ENCODE peak calls at places on chromosomes 11 and 22, in ten cellular contexts. One of them, this sample, is unnamed.

GRCh38 chr11:100647861-100648260 is 39.2 kb upstream of the ARHGAP42 start:
- DNase-seq in ACHN: no peak
- DNase-seq in left ventricle myocardium superior: no peak
- DNase-seq in fibroblast of pulmonary artery: no peak
- DNase-seq in activated CD4-positive, alpha-beta T cell treated with anti-CD3 and anti-CD28 coated beads for 24 hours: no peak
- DNase-seq in EL: no peak
- DNase-seq in WTC11: no peak
- DNase-seq in activated T-cell treated with anti-CD3 and anti-CD28 coated beads for 24 hours: no peak
- DNase-seq in AG04449: no peak
- DNase-seq in stimulated activated CD8-positive, alpha-beta memory T cell treated with anti-CD3 and anti-CD28 coated beads, Interleukin-15, amount 100 ng/mL, for 24 hours: no peak
- DNase-seq in this sample: no peak

GRCh38 chr11:29263971-29264682 is 752.7 kb downstream of the KCNA4 start:
- DNase-seq in ACHN: no peak
- DNase-seq in left ventricle myocardium superior: no peak
- DNase-seq in fibroblast of pulmonary artery: peak
- DNase-seq in activated CD4-positive, alpha-beta T cell treated with anti-CD3 and anti-CD28 coated beads for 24 hours: no peak
- DNase-seq in EL: no peak
- DNase-seq in WTC11: no peak
- DNase-seq in activated T-cell treated with anti-CD3 and anti-CD28 coated beads for 24 hours: no peak
- DNase-seq in AG04449: no peak
- DNase-seq in stimulated activated CD8-positive, alpha-beta memory T cell treated with anti-CD3 and anti-CD28 coated beads, Interleukin-15, amount 100 ng/mL, for 24 hours: no peak
- DNase-seq in this sample: no peak

GRCh38 chr11:62141111-62142042 is 17.6 kb downstream of the INCENP start:
- DNase-seq in ACHN: no peak
- DNase-seq in left ventricle myocardium superior: no peak
- DNase-seq in fibroblast of pulmonary artery: no peak
- DNase-seq in activated CD4-positive, alpha-beta T cell treated with anti-CD3 and anti-CD28 coated beads for 24 hours: no peak
- DNase-seq in EL: no peak
- DNase-seq in WTC11: no peak
- DNase-seq in activated T-cell treated with anti-CD3 and anti-CD28 coated beads for 24 hours: no peak
- DNase-seq in AG04449: no peak
- DNase-seq in stimulated activated CD8-positive, alpha-beta memory T cell treated with anti-CD3 and anti-CD28 coated beads, Interleukin-15, amount 100 ng/mL, for 24 hours: no peak
- DNase-seq in this sample: peak

GRCh38 chr11:118148877-118149276 is 3.7 kb downstream of the SCN4B start:
- DNase-seq in ACHN: no peak
- DNase-seq in left ventricle myocardium superior: no peak
- DNase-seq in fibroblast of pulmonary artery: no peak
- DNase-seq in activated CD4-positive, alpha-beta T cell treated with anti-CD3 and anti-CD28 coated beads for 24 hours: no peak
- DNase-seq in EL: no peak
- DNase-seq in WTC11: no peak
- DNase-seq in activated T-cell treated with anti-CD3 and anti-CD28 coated beads for 24 hours: no peak
- DNase-seq in AG04449: no peak
- DNase-seq in stimulated activated CD8-positive, alpha-beta memory T cell treated with anti-CD3 and anti-CD28 coated beads, Interleukin-15, amount 100 ng/mL, for 24 hours: no peak
- DNase-seq in this sample: peak

GRCh38 chr11:116294630-116295029 is 478.2 kb downstream of the BUD13 start:
- DNase-seq in ACHN: no peak
- DNase-seq in left ventricle myocardium superior: no peak
- DNase-seq in fibroblast of pulmonary artery: peak
- DNase-seq in activated CD4-positive, alpha-beta T cell treated with anti-CD3 and anti-CD28 coated beads for 24 hours: no peak
- DNase-seq in EL: no peak
- DNase-seq in WTC11: no peak
- DNase-seq in activated T-cell treated with anti-CD3 and anti-CD28 coated beads for 24 hours: no peak
- DNase-seq in AG04449: peak
- DNase-seq in stimulated activated CD8-positive, alpha-beta memory T cell treated with anti-CD3 and anti-CD28 coated beads, Interleukin-15, amount 100 ng/mL, for 24 hours: no peak
- DNase-seq in this sample: no peak

GRCh38 chr11:84358034-84358433 is 1071.9 kb upstream of the CCDC90B start:
- DNase-seq in ACHN: no peak
- DNase-seq in left ventricle myocardium superior: no peak
- DNase-seq in fibroblast of pulmonary artery: no peak
- DNase-seq in activated CD4-positive, alpha-beta T cell treated with anti-CD3 and anti-CD28 coated beads for 24 hours: no peak
- DNase-seq in EL: no peak
- DNase-seq in WTC11: no peak
- DNase-seq in activated T-cell treated with anti-CD3 and anti-CD28 coated beads for 24 hours: no peak
- DNase-seq in AG04449: no peak
- DNase-seq in stimulated activated CD8-positive, alpha-beta memory T cell treated with anti-CD3 and anti-CD28 coated beads, Interleukin-15, amount 100 ng/mL, for 24 hours: no peak
- DNase-seq in this sample: no peak

GRCh38 chr11:2575611-2576051 is 124.2 kb downstream of the KCNQ1OT1 start:
- DNase-seq in ACHN: no peak
- DNase-seq in left ventricle myocardium superior: peak
- DNase-seq in fibroblast of pulmonary artery: no peak
- DNase-seq in activated CD4-positive, alpha-beta T cell treated with anti-CD3 and anti-CD28 coated beads for 24 hours: no peak
- DNase-seq in EL: no peak
- DNase-seq in WTC11: peak
- DNase-seq in activated T-cell treated with anti-CD3 and anti-CD28 coated beads for 24 hours: no peak
- DNase-seq in AG04449: no peak
- DNase-seq in stimulated activated CD8-positive, alpha-beta memory T cell treated with anti-CD3 and anti-CD28 coated beads, Interleukin-15, amount 100 ng/mL, for 24 hours: no peak
- DNase-seq in this sample: peak

GRCh38 chr22:44396727-44397722 is 84.3 kb upstream of the SHISAL1 start:
- DNase-seq in ACHN: no peak
- DNase-seq in left ventricle myocardium superior: no peak
- DNase-seq in fibroblast of pulmonary artery: no peak
- DNase-seq in activated CD4-positive, alpha-beta T cell treated with anti-CD3 and anti-CD28 coated beads for 24 hours: no peak
- DNase-seq in EL: no peak
- DNase-seq in WTC11: no peak
- DNase-seq in activated T-cell treated with anti-CD3 and anti-CD28 coated beads for 24 hours: no peak
- DNase-seq in AG04449: no peak
- DNase-seq in stimulated activated CD8-positive, alpha-beta memory T cell treated with anti-CD3 and anti-CD28 coated beads, Interleukin-15, amount 100 ng/mL, for 24 hours: no peak
- DNase-seq in this sample: no peak

GRCh38 chr11:126421243-126421642 is 65.8 kb downstream of the ST3GAL4 start:
- DNase-seq in ACHN: no peak
- DNase-seq in left ventricle myocardium superior: peak
- DNase-seq in fibroblast of pulmonary artery: no peak
- DNase-seq in activated CD4-positive, alpha-beta T cell treated with anti-CD3 and anti-CD28 coated beads for 24 hours: no peak
- DNase-seq in EL: no peak
- DNase-seq in WTC11: no peak
- DNase-seq in activated T-cell treated with anti-CD3 and anti-CD28 coated beads for 24 hours: no peak
- DNase-seq in AG04449: no peak
- DNase-seq in stimulated activated CD8-positive, alpha-beta memory T cell treated with anti-CD3 and anti-CD28 coated beads, Interleukin-15, amount 100 ng/mL, for 24 hours: no peak
- DNase-seq in this sample: peak

GRCh38 chr11:72598901-72599300 is 75.3 kb downstream of the PDE2A start:
- DNase-seq in ACHN: peak
- DNase-seq in left ventricle myocardium superior: peak
- DNase-seq in fibroblast of pulmonary artery: peak
- DNase-seq in activated CD4-positive, alpha-beta T cell treated with anti-CD3 and anti-CD28 coated beads for 24 hours: no peak
- DNase-seq in EL: peak
- DNase-seq in WTC11: peak
- DNase-seq in activated T-cell treated with anti-CD3 and anti-CD28 coated beads for 24 hours: no peak
- DNase-seq in AG04449: no peak
- DNase-seq in stimulated activated CD8-positive, alpha-beta memory T cell treated with anti-CD3 and anti-CD28 coated beads, Interleukin-15, amount 100 ng/mL, for 24 hours: no peak
- DNase-seq in this sample: peak

GRCh38 chr22:38133331-38133730 is 22.8 kb upstream of the BAIAP2L2 start:
- DNase-seq in ACHN: no peak
- DNase-seq in left ventricle myocardium superior: no peak
- DNase-seq in fibroblast of pulmonary artery: no peak
- DNase-seq in activated CD4-positive, alpha-beta T cell treated with anti-CD3 and anti-CD28 coated beads for 24 hours: no peak
- DNase-seq in EL: no peak
- DNase-seq in WTC11: no peak
- DNase-seq in activated T-cell treated with anti-CD3 and anti-CD28 coated beads for 24 hours: no peak
- DNase-seq in AG04449: no peak
- DNase-seq in stimulated activated CD8-positive, alpha-beta memory T cell treated with anti-CD3 and anti-CD28 coated beads, Interleukin-15, amount 100 ng/mL, for 24 hours: no peak
- DNase-seq in this sample: peak

GRCh38 chr11:69666752-69667536 is 8.2 kb downstream of the LTO1 start:
- DNase-seq in ACHN: no peak
- DNase-seq in left ventricle myocardium superior: peak
- DNase-seq in fibroblast of pulmonary artery: no peak
- DNase-seq in activated CD4-positive, alpha-beta T cell treated with anti-CD3 and anti-CD28 coated beads for 24 hours: no peak
- DNase-seq in EL: no peak
- DNase-seq in WTC11: no peak
- DNase-seq in activated T-cell treated with anti-CD3 and anti-CD28 coated beads for 24 hours: no peak
- DNase-seq in AG04449: no peak
- DNase-seq in stimulated activated CD8-positive, alpha-beta memory T cell treated with anti-CD3 and anti-CD28 coated beads, Interleukin-15, amount 100 ng/mL, for 24 hours: no peak
- DNase-seq in this sample: peak

GRCh38 chr11:64148200-64148916 is 17.6 kb downstream of the MACROD1 start:
- DNase-seq in ACHN: peak
- DNase-seq in left ventricle myocardium superior: peak
- DNase-seq in fibroblast of pulmonary artery: peak
- DNase-seq in activated CD4-positive, alpha-beta T cell treated with anti-CD3 and anti-CD28 coated beads for 24 hours: peak
- DNase-seq in EL: peak
- DNase-seq in WTC11: peak
- DNase-seq in activated T-cell treated with anti-CD3 and anti-CD28 coated beads for 24 hours: peak
- DNase-seq in AG04449: peak
- DNase-seq in stimulated activated CD8-positive, alpha-beta memory T cell treated with anti-CD3 and anti-CD28 coated beads, Interleukin-15, amount 100 ng/mL, for 24 hours: peak
- DNase-seq in this sample: peak

GRCh38 chr11:79942071-79942470 is 501.2 kb upstream of the TENM4 start:
- DNase-seq in ACHN: no peak
- DNase-seq in left ventricle myocardium superior: no peak
- DNase-seq in fibroblast of pulmonary artery: no peak
- DNase-seq in activated CD4-positive, alpha-beta T cell treated with anti-CD3 and anti-CD28 coated beads for 24 hours: no peak
- DNase-seq in EL: no peak
- DNase-seq in WTC11: no peak
- DNase-seq in activated T-cell treated with anti-CD3 and anti-CD28 coated beads for 24 hours: no peak
- DNase-seq in AG04449: no peak
- DNase-seq in stimulated activated CD8-positive, alpha-beta memory T cell treated with anti-CD3 and anti-CD28 coated beads, Interleukin-15, amount 100 ng/mL, for 24 hours: no peak
- DNase-seq in this sample: no peak

GRCh38 chr11:73265278-73265810 is 6.8 kb upstream of the P2RY6 start:
- DNase-seq in ACHN: no peak
- DNase-seq in left ventricle myocardium superior: no peak
- DNase-seq in fibroblast of pulmonary artery: no peak
- DNase-seq in activated CD4-positive, alpha-beta T cell treated with anti-CD3 and anti-CD28 coated beads for 24 hours: no peak
- DNase-seq in EL: no peak
- DNase-seq in WTC11: no peak
- DNase-seq in activated T-cell treated with anti-CD3 and anti-CD28 coated beads for 24 hours: no peak
- DNase-seq in AG04449: no peak
- DNase-seq in stimulated activated CD8-positive, alpha-beta memory T cell treated with anti-CD3 and anti-CD28 coated beads, Interleukin-15, amount 100 ng/mL, for 24 hours: no peak
- DNase-seq in this sample: no peak

GRCh38 chr11:46890665-46891064 is 27.7 kb downstream of the LRP4 start:
- DNase-seq in ACHN: no peak
- DNase-seq in left ventricle myocardium superior: no peak
- DNase-seq in fibroblast of pulmonary artery: no peak
- DNase-seq in activated CD4-positive, alpha-beta T cell treated with anti-CD3 and anti-CD28 coated beads for 24 hours: no peak
- DNase-seq in EL: peak
- DNase-seq in WTC11: no peak
- DNase-seq in activated T-cell treated with anti-CD3 and anti-CD28 coated beads for 24 hours: no peak
- DNase-seq in AG04449: peak
- DNase-seq in stimulated activated CD8-positive, alpha-beta memory T cell treated with anti-CD3 and anti-CD28 coated beads, Interleukin-15, amount 100 ng/mL, for 24 hours: no peak
- DNase-seq in this sample: no peak

GRCh38 chr11:6646631-6647281 is 8.9 kb downstream of the DCHS1 start:
- DNase-seq in ACHN: no peak
- DNase-seq in left ventricle myocardium superior: peak
- DNase-seq in fibroblast of pulmonary artery: peak
- DNase-seq in activated CD4-positive, alpha-beta T cell treated with anti-CD3 and anti-CD28 coated beads for 24 hours: no peak
- DNase-seq in EL: peak
- DNase-seq in WTC11: no peak
- DNase-seq in activated T-cell treated with anti-CD3 and anti-CD28 coated beads for 24 hours: no peak
- DNase-seq in AG04449: no peak
- DNase-seq in stimulated activated CD8-positive, alpha-beta memory T cell treated with anti-CD3 and anti-CD28 coated beads, Interleukin-15, amount 100 ng/mL, for 24 hours: no peak
- DNase-seq in this sample: peak

GRCh38 chr22:36860438-36860820 is 377 bp upstream of the NCF4 start:
- DNase-seq in ACHN: no peak
- DNase-seq in left ventricle myocardium superior: no peak
- DNase-seq in fibroblast of pulmonary artery: no peak
- DNase-seq in activated CD4-positive, alpha-beta T cell treated with anti-CD3 and anti-CD28 coated beads for 24 hours: no peak
- DNase-seq in EL: no peak
- DNase-seq in WTC11: no peak
- DNase-seq in activated T-cell treated with anti-CD3 and anti-CD28 coated beads for 24 hours: no peak
- DNase-seq in AG04449: no peak
- DNase-seq in stimulated activated CD8-positive, alpha-beta memory T cell treated with anti-CD3 and anti-CD28 coated beads, Interleukin-15, amount 100 ng/mL, for 24 hours: no peak
- DNase-seq in this sample: no peak

GRCh38 chr11:47504910-47505309 is 48.0 kb downstream of the CELF1 start:
- DNase-seq in ACHN: no peak
- DNase-seq in left ventricle myocardium superior: no peak
- DNase-seq in fibroblast of pulmonary artery: no peak
- DNase-seq in activated CD4-positive, alpha-beta T cell treated with anti-CD3 and anti-CD28 coated beads for 24 hours: no peak
- DNase-seq in EL: no peak
- DNase-seq in WTC11: no peak
- DNase-seq in activated T-cell treated with anti-CD3 and anti-CD28 coated beads for 24 hours: no peak
- DNase-seq in AG04449: no peak
- DNase-seq in stimulated activated CD8-positive, alpha-beta memory T cell treated with anti-CD3 and anti-CD28 coated beads, Interleukin-15, amount 100 ng/mL, for 24 hours: no peak
- DNase-seq in this sample: no peak

GRCh38 chr11:59778122-59778521 is 22.9 kb downstream of the STX3 start:
- DNase-seq in ACHN: no peak
- DNase-seq in left ventricle myocardium superior: no peak
- DNase-seq in fibroblast of pulmonary artery: no peak
- DNase-seq in activated CD4-positive, alpha-beta T cell treated with anti-CD3 and anti-CD28 coated beads for 24 hours: no peak
- DNase-seq in EL: no peak
- DNase-seq in WTC11: no peak
- DNase-seq in activated T-cell treated with anti-CD3 and anti-CD28 coated beads for 24 hours: no peak
- DNase-seq in AG04449: no peak
- DNase-seq in stimulated activated CD8-positive, alpha-beta memory T cell treated with anti-CD3 and anti-CD28 coated beads, Interleukin-15, amount 100 ng/mL, for 24 hours: no peak
- DNase-seq in this sample: no peak

GRCh38 chr11:130876100-130876499 is 40.2 kb downstream of the SNX19 start:
- DNase-seq in ACHN: no peak
- DNase-seq in left ventricle myocardium superior: no peak
- DNase-seq in fibroblast of pulmonary artery: no peak
- DNase-seq in activated CD4-positive, alpha-beta T cell treated with anti-CD3 and anti-CD28 coated beads for 24 hours: no peak
- DNase-seq in EL: no peak
- DNase-seq in WTC11: no peak
- DNase-seq in activated T-cell treated with anti-CD3 and anti-CD28 coated beads for 24 hours: no peak
- DNase-seq in AG04449: no peak
- DNase-seq in stimulated activated CD8-positive, alpha-beta memory T cell treated with anti-CD3 and anti-CD28 coated beads, Interleukin-15, amount 100 ng/mL, for 24 hours: no peak
- DNase-seq in this sample: no peak

GRCh38 chr11:2728663-2729332 is 29.0 kb upstream of the KCNQ1OT1 start:
- DNase-seq in ACHN: no peak
- DNase-seq in left ventricle myocardium superior: no peak
- DNase-seq in fibroblast of pulmonary artery: no peak
- DNase-seq in activated CD4-positive, alpha-beta T cell treated with anti-CD3 and anti-CD28 coated beads for 24 hours: no peak
- DNase-seq in EL: no peak
- DNase-seq in WTC11: no peak
- DNase-seq in activated T-cell treated with anti-CD3 and anti-CD28 coated beads for 24 hours: no peak
- DNase-seq in AG04449: no peak
- DNase-seq in stimulated activated CD8-positive, alpha-beta memory T cell treated with anti-CD3 and anti-CD28 coated beads, Interleukin-15, amount 100 ng/mL, for 24 hours: no peak
- DNase-seq in this sample: no peak

GRCh38 chr11:15563054-15563453 is 448.3 kb downstream of the INSC start:
- DNase-seq in ACHN: no peak
- DNase-seq in left ventricle myocardium superior: no peak
- DNase-seq in fibroblast of pulmonary artery: no peak
- DNase-seq in activated CD4-positive, alpha-beta T cell treated with anti-CD3 and anti-CD28 coated beads for 24 hours: no peak
- DNase-seq in EL: no peak
- DNase-seq in WTC11: no peak
- DNase-seq in activated T-cell treated with anti-CD3 and anti-CD28 coated beads for 24 hours: no peak
- DNase-seq in AG04449: no peak
- DNase-seq in stimulated activated CD8-positive, alpha-beta memory T cell treated with anti-CD3 and anti-CD28 coated beads, Interleukin-15, amount 100 ng/mL, for 24 hours: no peak
- DNase-seq in this sample: no peak

GRCh38 chr22:39241632-39242388 is 3.0 kb downstream of the PDGFB start:
- DNase-seq in ACHN: no peak
- DNase-seq in left ventricle myocardium superior: no peak
- DNase-seq in fibroblast of pulmonary artery: no peak
- DNase-seq in activated CD4-positive, alpha-beta T cell treated with anti-CD3 and anti-CD28 coated beads for 24 hours: no peak
- DNase-seq in EL: no peak
- DNase-seq in WTC11: no peak
- DNase-seq in activated T-cell treated with anti-CD3 and anti-CD28 coated beads for 24 hours: no peak
- DNase-seq in AG04449: no peak
- DNase-seq in stimulated activated CD8-positive, alpha-beta memory T cell treated with anti-CD3 and anti-CD28 coated beads, Interleukin-15, amount 100 ng/mL, for 24 hours: no peak
- DNase-seq in this sample: no peak